ENCODE peak calls at places on chromosomes 13 and 19, in six cellular contexts. J is mesenchymal stem cell, B is PC-3, T is HepG2, W is endodermal cell, R is mesendoderm. O is an unnamed sample.

GRCh38 chr19:17338440-17339078 is 1.2 kb downstream of the GTPBP3 start:
- DNase-seq in J (no peak), B (no peak), T (no peak), W (peak; percentile 49), R (no peak), O (peak; percentile 23)

GRCh38 chr13:114002771-114003321 is 29.0 kb upstream of the C13orf46 start:
- DNase-seq in J (no peak), B (no peak), T (no peak), W (no peak), R (no peak), O (no peak)

GRCh38 chr19:48918801-48919247 is 14.7 kb upstream of the DHDH start:
- DNase-seq in J (peak; percentile 25), B (peak; percentile 15), T (no peak), W (peak; percentile 90), R (peak; percentile 82), O (no peak)

GRCh38 chr13:27339299-27339698 is 68.7 kb downstream of the RASL11A start:
- DNase-seq in J (peak; percentile 47), B (peak; percentile 71), T (peak; percentile 60), W (peak; percentile 92), R (peak; percentile 90), O (peak; percentile 38)

GRCh38 chr13:78160793-78161192 is 242.2 kb upstream of the EDNRB start:
- DNase-seq in J (peak; percentile 83), B (peak; percentile 17), T (no peak), W (no peak), R (no peak), O (no peak)

GRCh38 chr13:24381539-24382265 is 72.3 kb downstream of the C1QTNF9 start:
- DNase-seq in J (no peak), B (peak; percentile 5), T (no peak), W (no peak), R (no peak), O (no peak)

GRCh38 chr19:38384209-38385027 is 3.4 kb downstream of the GGN start:
- DNase-seq in J (peak; percentile 48), B (peak; percentile 19), T (peak; percentile 24), W (peak; percentile 89), R (peak; percentile 78), O (no peak)

GRCh38 chr13:111614009-111614408 is 293.6 kb downstream of the TEX29 start:
- DNase-seq in J (no peak), B (no peak), T (no peak), W (peak; percentile 26), R (no peak), O (no peak)

GRCh38 chr13:69124996-69125395 is 982.6 kb upstream of the ATXN8OS start:
- DNase-seq in J (peak; percentile 9), B (peak; percentile 24), T (no peak), W (no peak), R (no peak), O (no peak)

GRCh38 chr13:83515267-83515666 is 367.0 kb downstream of the SLITRK1 start:
- DNase-seq in J (no peak), B (peak; percentile 67), T (no peak), W (no peak), R (no peak), O (no peak)

GRCh38 chr13:32314968-32315254 is 252 bp downstream of the ZAR1L start:
- DNase-seq in J (peak; percentile 57), B (peak; percentile 5), T (peak; percentile 40), W (no peak), R (peak; percentile 84), O (peak; percentile 33)

GRCh38 chr13:79281335-79281734 is 124.7 kb downstream of the RBM26 start:
- DNase-seq in J (no peak), B (no peak), T (no peak), W (peak; percentile 79), R (peak; percentile 82), O (no peak)

GRCh38 chr19:33052352-33052972 is 12.2 kb downstream of the RHPN2 start:
- DNase-seq in J (peak; percentile 71), B (peak; percentile 78), T (peak; percentile 60), W (no peak), R (no peak), O (peak; percentile 72)

GRCh38 chr19:13396256-13397080 is 109.8 kb downstream of the CACNA1A start:
- DNase-seq in J (peak; percentile 39), B (peak; percentile 54), T (peak; percentile 30), W (peak; percentile 92), R (peak; percentile 94), O (peak; percentile 22)

GRCh38 chr13:27406178-27406939 is 18.1 kb upstream of the GTF3A start:
- DNase-seq in J (peak; percentile 55), B (peak; percentile 62), T (peak; percentile 43), W (no peak), R (peak; percentile 39), O (peak; percentile 54)

GRCh38 chr19:12984683-12985048 is 10.6 kb upstream of the NFIX start:
- DNase-seq in J (no peak), B (no peak), T (no peak), W (no peak), R (no peak), O (no peak)

GRCh38 chr19:13036366-13036976 is 41.2 kb downstream of the NFIX start:
- DNase-seq in J (no peak), B (peak; percentile 93), T (no peak), W (peak; percentile 58), R (peak; percentile 88), O (peak; percentile 79)

GRCh38 chr19:17041994-17042393 is 15.4 kb upstream of the CPAMD8 start:
- DNase-seq in J (peak; percentile 15), B (no peak), T (no peak), W (no peak), R (no peak), O (peak; percentile 61)

GRCh38 chr19:38849746-38850230 is at the start of gene HNRNPL:
- DNase-seq in J (no peak), B (no peak), T (no peak), W (peak; percentile 99), R (no peak), O (peak; percentile 99)

GRCh38 chr19:406999-407491 is 1.9 kb downstream of the C2CD4C start:
- DNase-seq in J (no peak), B (no peak), T (no peak), W (peak; percentile 50), R (no peak), O (no peak)

GRCh38 chr13:66427330-66427990 is 802.7 kb downstream of the PCDH9 start:
- DNase-seq in J (no peak), B (no peak), T (no peak), W (no peak), R (no peak), O (no peak)

GRCh38 chr13:110902370-110902769 is 12.5 kb downstream of the ANKRD10 start:
- DNase-seq in J (peak; percentile 52), B (no peak), T (no peak), W (no peak), R (no peak), O (no peak)

GRCh38 chr19:4914736-4915501 is 5.6 kb downstream of the UHRF1 start:
- DNase-seq in J (peak; percentile 82), B (peak; percentile 98), T (no peak), W (no peak), R (peak; percentile 40), O (peak; percentile 93)

GRCh38 chr13:41716236-41716635 is 244.7 kb downstream of the VWA8 start:
- DNase-seq in J (no peak), B (no peak), T (no peak), W (no peak), R (no peak), O (no peak)

GRCh38 chr19:42276284-42276683 is 7.2 kb downstream of the CIC start:
- DNase-seq in J (no peak), B (no peak), T (no peak), W (no peak), R (no peak), O (no peak)

GRCh38 chr19:47421244-47421786 is 2.0 kb upstream of the MEIS3 start:
- DNase-seq in J (no peak), B (no peak), T (no peak), W (no peak), R (no peak), O (no peak)

GRCh38 chr19:51320258-51320657 is 8.8 kb downstream of the IGLON5 start:
- DNase-seq in J (no peak), B (no peak), T (no peak), W (peak; percentile 39), R (no peak), O (no peak)

GRCh38 chr19:18662972-18663732 is 20.3 kb upstream of the CRTC1 start:
- DNase-seq in J (no peak), B (no peak), T (no peak), W (peak; percentile 58), R (peak; percentile 35), O (no peak)

GRCh38 chr13:87535911-87536310 is 135.3 kb upstream of the SLITRK5 start:
- DNase-seq in J (no peak), B (peak; percentile 3), T (no peak), W (no peak), R (no peak), O (no peak)

DNA sequence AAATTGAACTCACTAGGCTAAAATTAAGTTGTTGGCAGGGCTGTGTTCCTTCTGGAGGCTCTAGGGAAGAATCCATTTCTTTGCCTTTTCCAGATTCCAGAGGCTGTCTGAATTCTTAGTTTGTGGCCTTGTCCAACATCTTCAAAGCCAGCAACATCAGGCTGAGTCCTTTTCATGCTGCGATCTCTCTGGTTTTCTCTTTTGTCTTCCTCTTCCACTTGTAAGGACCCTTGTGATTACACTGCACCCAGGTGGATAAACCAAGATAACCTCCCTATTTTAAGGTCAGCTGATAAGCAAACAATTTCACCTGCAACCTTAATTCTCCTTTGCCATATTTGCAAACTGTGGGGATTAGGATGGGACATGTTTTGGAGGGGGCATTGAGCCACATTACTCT is 11.5 kb downstream of the UTP14C start:
- DNase-seq in J (no peak), B (no peak), T (no peak), W (no peak), R (peak; percentile 8), O (no peak)
- H3K9ac ChIP-seq in J (no peak overlapping the region), B (no peak overlapping the region), T (no peak overlapping the region), W (no peak overlapping the region), R (no peak overlapping the region), O (no peak overlapping the region)

DNA sequence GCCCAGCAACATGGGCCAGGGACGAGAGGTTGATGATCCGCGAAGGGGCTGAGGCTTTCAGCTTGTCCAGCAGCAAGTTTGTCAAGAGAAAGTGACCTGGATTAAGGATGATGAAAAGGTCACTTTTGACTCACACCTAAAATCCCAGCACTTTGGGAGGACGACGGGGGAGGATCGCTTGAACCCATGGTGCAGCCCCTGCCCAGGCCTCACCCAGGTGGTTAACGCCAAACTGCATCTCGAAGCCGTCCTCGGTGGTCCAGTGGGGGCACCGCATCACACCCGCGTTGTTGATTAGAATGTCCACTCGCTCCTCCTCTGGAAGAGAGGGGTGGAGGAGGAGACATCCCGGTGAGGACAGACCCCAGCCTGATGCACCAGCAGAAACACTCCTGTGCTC is 10.4 kb upstream of the GP6 start:
- DNase-seq in J (no peak), B (no peak), T (no peak), W (no peak), R (no peak), O (no peak)
- H3K36me3 ChIP-seq in J (peaks cover 65% of the 10 kb centered on the region), B (peaks cover 55% of the 10 kb centered on the region), T (peaks cover 24% of the 10 kb centered on the region), W (peaks cover 84% of the 10 kb centered on the region), R (peaks cover 20% of the 10 kb centered on the region), O (peaks cover 23% of the 10 kb centered on the region)

GRCh38 chr19:7197169-7197759 is 97.0 kb downstream of the INSR start:
- DNase-seq in J (peak; percentile 97), B (peak; percentile 97), T (peak; percentile 87), W (peak; percentile 92), R (peak; percentile 95), O (peak; percentile 89)
- H3K9ac ChIP-seq in J (peak overlapping the region; percentile 93), B (peak overlapping the region; percentile 8), T (peak overlapping the region; percentile 63), W (peak overlapping the region; percentile 3), R (peak overlapping the region; percentile 60), O (peak overlapping the region; percentile 74)

GRCh38 chr19:1425102-1425842 is 12.9 kb upstream of the RPS15 start:
- DNase-seq in J (no peak), B (no peak), T (no peak), W (no peak), R (no peak), O (no peak)
- H3K36me3 ChIP-seq in J (peaks cover 94% of the 10 kb centered on the region), B (peaks cover 21% of the 10 kb centered on the region), T (peaks cover 34% of the 10 kb centered on the region), W (peaks cover 85% of the 10 kb centered on the region), R (peaks cover 20% of the 10 kb centered on the region), O (peaks cover 22% of the 10 kb centered on the region)

O was measured in colonic mucosa.